ENCODE peak calls at places on chromosomes 1 and 21, in four cellular contexts. S, E, F and U are unnamed samples.

GRCh38 chr1:44568128-44568900 is 106.0 kb downstream of the TMEM53 start:
- DNase-seq in S (no peak), E (no peak), F (no peak), U (no peak)

GRCh38 chr21:26965567-26966359 is 1.1 kb downstream of the ADAMTS5 start:
- DNase-seq in S (no peak), E (no peak), F (peak), U (peak)

GRCh38 chr1:1628656-1629429 is 3.1 kb upstream of the MMP23B start:
- DNase-seq in S (no peak), E (peak), F (peak), U (peak)

GRCh38 chr1:25610822-25611630 is 5.6 kb upstream of the MAN1C1 start:
- DNase-seq in S (no peak), E (peak), F (no peak), U (no peak)

GRCh38 chr1:155078496-155079209 is at the start of gene EFNA3:
- DNase-seq in S (no peak), E (no peak), F (peak), U (peak)

GRCh38 chr1:92736395-92736794 is 48.5 kb downstream of the EVI5 start:
- DNase-seq in S (no peak), E (no peak), F (no peak), U (no peak)

GRCh38 chr1:169648709-169649108 is 18.8 kb upstream of the SELP start:
- DNase-seq in S (no peak), E (no peak), F (no peak), U (no peak)

GRCh38 chr1:5986018-5986417 is 6.2 kb downstream of the NPHP4 start:
- DNase-seq in S (no peak), E (no peak), F (no peak), U (no peak)

GRCh38 chr1:1376551-1377226 is 1.7 kb upstream of the AURKAIP1 start:
- DNase-seq in S (no peak), E (no peak), F (no peak), U (no peak)

GRCh38 chr1:167119696-167120095 is 25.8 kb downstream of the STYXL2 start:
- DNase-seq in S (no peak), E (no peak), F (no peak), U (no peak)

GRCh38 chr1:67626495-67627235 is 58.3 kb upstream of the GADD45A start:
- DNase-seq in S (no peak), E (peak), F (peak), U (no peak)

GRCh38 chr1:156117414-156118174 is 3.1 kb downstream of the LMNA start:
- DNase-seq in S (no peak), E (no peak), F (no peak), U (no peak)

GRCh38 chr1:20483833-20484525 is 2.0 kb downstream of the CAMK2N1 start:
- DNase-seq in S (no peak), E (no peak), F (peak), U (peak)

GRCh38 chr1:6512908-6513280 is 21.4 kb upstream of the PLEKHG5 start:
- DNase-seq in S (no peak), E (no peak), F (no peak), U (no peak)

GRCh38 chr1:203465146-203465798 is 10.3 kb upstream of the PRELP start:
- DNase-seq in S (no peak), E (no peak), F (no peak), U (no peak)

GRCh38 chr1:59947047-59947938 is 20.7 kb upstream of the CYP2J2 start:
- DNase-seq in S (peak), E (peak), F (peak), U (peak)

GRCh38 chr1:43732132-43732531 is 24.8 kb downstream of the ST3GAL3 start:
- DNase-seq in S (no peak), E (no peak), F (no peak), U (no peak)

GRCh38 chr1:55504306-55504706 is 289.1 kb upstream of the USP24 start:
- DNase-seq in S (no peak), E (no peak), F (no peak), U (no peak)

GRCh38 chr1:85325920-85326319 is 49.5 kb upstream of the BCL10 start:
- DNase-seq in S (no peak), E (no peak), F (no peak), U (no peak)

GRCh38 chr1:186655877-186656276 is 24.3 kb downstream of the PTGS2 start:
- DNase-seq in S (no peak), E (no peak), F (no peak), U (no peak)

GRCh38 chr1:77900687-77901293 is 12.4 kb downstream of the NEXN start:
- DNase-seq in S (peak), E (peak), F (no peak), U (peak)

GRCh38 chr1:23419180-23419579 is 5.4 kb downstream of the TCEA3 start:
- DNase-seq in S (no peak), E (no peak), F (peak), U (peak)

GRCh38 chr1:224700915-224701531 is 84.9 kb downstream of the CNIH3 start:
- DNase-seq in S (peak), E (peak), F (peak), U (peak)

GRCh38 chr1:198168180-198168579 is 11.4 kb downstream of the NEK7 start:
- DNase-seq in S (no peak), E (no peak), F (no peak), U (no peak)

GRCh38 chr1:235669277-235669676 is 19.7 kb upstream of the GNG4 start:
- DNase-seq in S (no peak), E (no peak), F (no peak), U (no peak)

GRCh38 chr1:147808025-147808424 is 47.6 kb upstream of the GJA5 start:
- DNase-seq in S (no peak), E (no peak), F (no peak), U (no peak)

GRCh38 chr1:172107261-172107820 is 266.0 kb downstream of the DNM3 start:
- DNase-seq in S (no peak), E (no peak), F (no peak), U (no peak)

GRCh38 chr1:203860396-203860951 is 925 bp upstream of the SNRPE start:
- DNase-seq in S (no peak), E (no peak), F (peak), U (no peak)

GRCh38 chr21:14741237-14741636 is 195.1 kb upstream of the SAMSN1 start:
- DNase-seq in S (no peak), E (peak), F (no peak), U (no peak)
- TF ChIP-seq ATF3 in S (no peak), E (no peak), F (no peak), U (no peak)

GRCh38 chr1:37448691-37449417 is 25.5 kb upstream of the ZC3H12A start:
- DNase-seq in S (no peak), E (no peak), F (no peak), U (no peak)
- TF ChIP-seq ATF3 in S (no peak), E (no peak), F (no peak), U (no peak)

DNA sequence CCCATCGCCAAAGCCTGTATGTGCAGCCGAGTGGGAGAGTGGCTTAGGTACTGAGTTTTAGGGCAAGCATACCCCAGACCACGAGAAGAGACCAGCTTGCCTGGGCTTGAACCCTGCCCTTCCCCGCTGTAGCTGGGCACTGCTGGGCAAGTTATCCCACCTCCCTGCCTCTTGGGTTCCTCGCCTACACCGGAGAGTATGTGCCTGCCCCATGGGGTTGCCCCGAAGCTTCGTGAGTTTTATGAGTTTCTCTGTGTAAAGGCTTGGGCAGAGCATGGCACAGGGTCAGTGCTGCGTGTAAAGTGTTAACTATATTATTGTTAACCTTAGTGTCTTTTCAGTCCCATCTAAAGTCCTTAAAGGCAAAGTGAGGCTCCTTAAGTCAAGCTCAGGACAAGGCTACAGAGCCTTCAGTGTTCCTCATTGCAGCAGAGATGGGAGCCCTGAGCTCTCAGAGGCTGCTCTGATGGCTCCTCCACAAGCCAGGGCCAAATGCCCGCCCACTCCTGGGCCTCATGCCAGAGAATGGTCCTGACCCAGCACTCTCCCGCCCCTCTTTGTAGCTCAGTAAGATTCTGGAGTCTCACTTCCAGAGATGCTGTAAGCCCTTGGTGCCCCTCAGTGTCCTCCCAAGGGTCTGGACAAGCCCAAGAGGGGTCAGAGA is 37.0 kb upstream of the KCNA10 start:
- DNase-seq in S (no peak), E (no peak), F (no peak), U (no peak)
- TF ChIP-seq ATF3 in S (no peak), E (no peak), F (no peak), U (no peak)

GRCh38 chr1:207342351-207342750 is 20.9 kb downstream of the CD55 start:
- DNase-seq in S (no peak), E (no peak), F (no peak), U (no peak)

GRCh38 chr1:207345644-207346561 is 24.4 kb downstream of the CD55 start:
- DNase-seq in S (no peak), E (no peak), F (no peak), U (no peak)

GRCh38 chr1:207343675-207344074 is 22.2 kb downstream of the CD55 start:
- DNase-seq in S (no peak), E (no peak), F (no peak), U (no peak)

DNA sequence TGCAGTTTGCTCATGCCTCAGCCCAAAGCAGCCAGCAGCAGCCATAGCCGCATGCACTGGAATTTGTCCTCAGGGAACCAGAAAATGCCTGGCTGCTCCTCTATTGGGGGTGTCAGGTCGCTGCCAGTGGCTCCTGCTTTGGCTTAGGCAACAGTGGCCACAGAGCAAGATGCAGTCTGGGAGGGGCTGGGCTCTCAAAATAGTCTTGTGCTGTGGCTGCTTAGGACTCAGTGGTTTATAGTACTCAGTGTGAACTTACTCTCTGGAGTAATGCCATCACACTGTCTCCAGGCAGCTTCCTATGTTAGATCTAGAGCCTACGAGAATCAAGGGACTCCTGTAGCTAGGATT is 25.1 kb downstream of the CD55 start:
- DNase-seq in S (no peak), E (no peak), F (no peak), U (no peak)
- TF ChIP-seq ATF3 in S (no peak), E (no peak), F (no peak), U (no peak)